ENCODE peak calls at places on chromosomes 5 and 9, in seven cellular contexts. One of them, this sample, is unnamed.

GRCh38 chr9:121529237-121529987 is 29.8 kb upstream of the GGTA1 start:
- DNase-seq in stimulated activated CD4-positive, alpha-beta T cell treated with anti-CD3 and anti-CD28 coated beads, Interleukin-15, amount 100 ng/mL, for 24 hours: no peak
- DNase-seq in memory B cell: no peak
- DNase-seq in MV-4-11: peak
- DNase-seq in mucosa of gallbladder: peak
- DNase-seq in NK-92 treated with Interleukin-12 subunit alpha and Interleukin-12 subunit beta, amount 100 ng/mL, for 24 hours: no peak
- DNase-seq in HTR-8/SVneo: peak
- DNase-seq in this sample: no peak

GRCh38 chr9:132769895-132770774 is 99.9 kb downstream of the GTF3C4 start:
- DNase-seq in mucosa of gallbladder: peak
- DNase-seq in stimulated activated CD4-positive, alpha-beta T cell treated with anti-CD3 and anti-CD28 coated beads, Interleukin-15, amount 100 ng/mL, for 24 hours: peak
- DNase-seq in NK-92 treated with Interleukin-12 subunit alpha and Interleukin-12 subunit beta, amount 100 ng/mL, for 24 hours: no peak
- DNase-seq in MV-4-11: peak
- DNase-seq in HTR-8/SVneo: peak
- DNase-seq in memory B cell: peak
- DNase-seq in this sample: peak

GRCh38 chr5:105501315-105501714 is 1938.7 kb upstream of the NUDT12 start:
- DNase-seq in memory B cell: no peak
- DNase-seq in stimulated activated CD4-positive, alpha-beta T cell treated with anti-CD3 and anti-CD28 coated beads, Interleukin-15, amount 100 ng/mL, for 24 hours: no peak
- DNase-seq in mucosa of gallbladder: no peak
- DNase-seq in NK-92 treated with Interleukin-12 subunit alpha and Interleukin-12 subunit beta, amount 100 ng/mL, for 24 hours: no peak
- DNase-seq in MV-4-11: no peak
- DNase-seq in HTR-8/SVneo: no peak
- DNase-seq in this sample: no peak

GRCh38 chr5:114999176-114999575 is 170.5 kb downstream of the TRIM36 start:
- DNase-seq in mucosa of gallbladder: no peak
- DNase-seq in MV-4-11: no peak
- DNase-seq in NK-92 treated with Interleukin-12 subunit alpha and Interleukin-12 subunit beta, amount 100 ng/mL, for 24 hours: no peak
- DNase-seq in HTR-8/SVneo: no peak
- DNase-seq in stimulated activated CD4-positive, alpha-beta T cell treated with anti-CD3 and anti-CD28 coated beads, Interleukin-15, amount 100 ng/mL, for 24 hours: no peak
- DNase-seq in memory B cell: no peak
- DNase-seq in this sample: no peak

GRCh38 chr5:71862661-71863060 is 143.6 kb downstream of the CARTPT start:
- DNase-seq in HTR-8/SVneo: no peak
- DNase-seq in NK-92 treated with Interleukin-12 subunit alpha and Interleukin-12 subunit beta, amount 100 ng/mL, for 24 hours: no peak
- DNase-seq in memory B cell: no peak
- DNase-seq in mucosa of gallbladder: no peak
- DNase-seq in stimulated activated CD4-positive, alpha-beta T cell treated with anti-CD3 and anti-CD28 coated beads, Interleukin-15, amount 100 ng/mL, for 24 hours: no peak
- DNase-seq in MV-4-11: no peak
- DNase-seq in this sample: no peak

GRCh38 chr9:87518702-87519335 is 21.2 kb downstream of the DAPK1 start:
- DNase-seq in mucosa of gallbladder: peak
- DNase-seq in stimulated activated CD4-positive, alpha-beta T cell treated with anti-CD3 and anti-CD28 coated beads, Interleukin-15, amount 100 ng/mL, for 24 hours: no peak
- DNase-seq in HTR-8/SVneo: no peak
- DNase-seq in MV-4-11: peak
- DNase-seq in NK-92 treated with Interleukin-12 subunit alpha and Interleukin-12 subunit beta, amount 100 ng/mL, for 24 hours: no peak
- DNase-seq in memory B cell: no peak
- DNase-seq in this sample: no peak

GRCh38 chr5:116075117-116075910 is 9.5 kb upstream of the COMMD10 start:
- DNase-seq in mucosa of gallbladder: no peak
- DNase-seq in stimulated activated CD4-positive, alpha-beta T cell treated with anti-CD3 and anti-CD28 coated beads, Interleukin-15, amount 100 ng/mL, for 24 hours: peak
- DNase-seq in HTR-8/SVneo: no peak
- DNase-seq in memory B cell: no peak
- DNase-seq in MV-4-11: peak
- DNase-seq in NK-92 treated with Interleukin-12 subunit alpha and Interleukin-12 subunit beta, amount 100 ng/mL, for 24 hours: no peak
- DNase-seq in this sample: no peak

GRCh38 chr5:144187699-144188294 is 17.1 kb downstream of the KCTD16 start:
- DNase-seq in memory B cell: peak
- DNase-seq in stimulated activated CD4-positive, alpha-beta T cell treated with anti-CD3 and anti-CD28 coated beads, Interleukin-15, amount 100 ng/mL, for 24 hours: peak
- DNase-seq in HTR-8/SVneo: peak
- DNase-seq in NK-92 treated with Interleukin-12 subunit alpha and Interleukin-12 subunit beta, amount 100 ng/mL, for 24 hours: peak
- DNase-seq in mucosa of gallbladder: peak
- DNase-seq in MV-4-11: peak
- DNase-seq in this sample: no peak

GRCh38 chr5:141319699-141320098 is 885 bp downstream of the TAF7 start:
- DNase-seq in memory B cell: no peak
- DNase-seq in stimulated activated CD4-positive, alpha-beta T cell treated with anti-CD3 and anti-CD28 coated beads, Interleukin-15, amount 100 ng/mL, for 24 hours: no peak
- DNase-seq in mucosa of gallbladder: no peak
- DNase-seq in MV-4-11: no peak
- DNase-seq in NK-92 treated with Interleukin-12 subunit alpha and Interleukin-12 subunit beta, amount 100 ng/mL, for 24 hours: no peak
- DNase-seq in HTR-8/SVneo: no peak
- DNase-seq in this sample: no peak

GRCh38 chr9:125137200-125137599 is 6.1 kb downstream of the SCAI start:
- DNase-seq in memory B cell: no peak
- DNase-seq in MV-4-11: no peak
- DNase-seq in HTR-8/SVneo: peak
- DNase-seq in mucosa of gallbladder: no peak
- DNase-seq in NK-92 treated with Interleukin-12 subunit alpha and Interleukin-12 subunit beta, amount 100 ng/mL, for 24 hours: no peak
- DNase-seq in stimulated activated CD4-positive, alpha-beta T cell treated with anti-CD3 and anti-CD28 coated beads, Interleukin-15, amount 100 ng/mL, for 24 hours: no peak
- DNase-seq in this sample: no peak

GRCh38 chr9:134043531-134043988 is 18.3 kb downstream of the BRD3OS start:
- DNase-seq in MV-4-11: no peak
- DNase-seq in HTR-8/SVneo: no peak
- DNase-seq in memory B cell: no peak
- DNase-seq in stimulated activated CD4-positive, alpha-beta T cell treated with anti-CD3 and anti-CD28 coated beads, Interleukin-15, amount 100 ng/mL, for 24 hours: no peak
- DNase-seq in NK-92 treated with Interleukin-12 subunit alpha and Interleukin-12 subunit beta, amount 100 ng/mL, for 24 hours: no peak
- DNase-seq in mucosa of gallbladder: no peak
- DNase-seq in this sample: no peak

GRCh38 chr9:123401879-123402513 is 46.0 kb downstream of the CRB2 start:
- DNase-seq in memory B cell: no peak
- DNase-seq in MV-4-11: peak
- DNase-seq in mucosa of gallbladder: no peak
- DNase-seq in HTR-8/SVneo: peak
- DNase-seq in NK-92 treated with Interleukin-12 subunit alpha and Interleukin-12 subunit beta, amount 100 ng/mL, for 24 hours: no peak
- DNase-seq in stimulated activated CD4-positive, alpha-beta T cell treated with anti-CD3 and anti-CD28 coated beads, Interleukin-15, amount 100 ng/mL, for 24 hours: peak
- DNase-seq in this sample: peak

GRCh38 chr5:18882162-18882561 is 1105.8 kb downstream of the CDH18 start:
- DNase-seq in HTR-8/SVneo: no peak
- DNase-seq in MV-4-11: no peak
- DNase-seq in memory B cell: no peak
- DNase-seq in stimulated activated CD4-positive, alpha-beta T cell treated with anti-CD3 and anti-CD28 coated beads, Interleukin-15, amount 100 ng/mL, for 24 hours: no peak
- DNase-seq in mucosa of gallbladder: no peak
- DNase-seq in NK-92 treated with Interleukin-12 subunit alpha and Interleukin-12 subunit beta, amount 100 ng/mL, for 24 hours: no peak
- DNase-seq in this sample: no peak

GRCh38 chr5:149130932-149131273 is 10.4 kb upstream of the ABLIM3 start:
- DNase-seq in mucosa of gallbladder: no peak
- DNase-seq in MV-4-11: no peak
- DNase-seq in NK-92 treated with Interleukin-12 subunit alpha and Interleukin-12 subunit beta, amount 100 ng/mL, for 24 hours: no peak
- DNase-seq in stimulated activated CD4-positive, alpha-beta T cell treated with anti-CD3 and anti-CD28 coated beads, Interleukin-15, amount 100 ng/mL, for 24 hours: no peak
- DNase-seq in HTR-8/SVneo: no peak
- DNase-seq in memory B cell: no peak
- DNase-seq in this sample: no peak

GRCh38 chr5:59146729-59147128 is 563.9 kb downstream of the RAB3C start:
- DNase-seq in mucosa of gallbladder: no peak
- DNase-seq in MV-4-11: no peak
- DNase-seq in NK-92 treated with Interleukin-12 subunit alpha and Interleukin-12 subunit beta, amount 100 ng/mL, for 24 hours: no peak
- DNase-seq in stimulated activated CD4-positive, alpha-beta T cell treated with anti-CD3 and anti-CD28 coated beads, Interleukin-15, amount 100 ng/mL, for 24 hours: no peak
- DNase-seq in HTR-8/SVneo: no peak
- DNase-seq in memory B cell: no peak
- DNase-seq in this sample: no peak

GRCh38 chr5:71757590-71758543 is 38.8 kb downstream of the CARTPT start:
- DNase-seq in memory B cell: no peak
- DNase-seq in stimulated activated CD4-positive, alpha-beta T cell treated with anti-CD3 and anti-CD28 coated beads, Interleukin-15, amount 100 ng/mL, for 24 hours: peak
- DNase-seq in mucosa of gallbladder: peak
- DNase-seq in MV-4-11: peak
- DNase-seq in HTR-8/SVneo: peak
- DNase-seq in NK-92 treated with Interleukin-12 subunit alpha and Interleukin-12 subunit beta, amount 100 ng/mL, for 24 hours: no peak
- DNase-seq in this sample: peak

GRCh38 chr9:77980622-77981021 is 51.0 kb downstream of the GNAQ start:
- DNase-seq in mucosa of gallbladder: no peak
- DNase-seq in HTR-8/SVneo: no peak
- DNase-seq in MV-4-11: no peak
- DNase-seq in stimulated activated CD4-positive, alpha-beta T cell treated with anti-CD3 and anti-CD28 coated beads, Interleukin-15, amount 100 ng/mL, for 24 hours: no peak
- DNase-seq in NK-92 treated with Interleukin-12 subunit alpha and Interleukin-12 subunit beta, amount 100 ng/mL, for 24 hours: no peak
- DNase-seq in memory B cell: no peak
- DNase-seq in this sample: no peak

GRCh38 chr5:24598926-24599325 is 45.9 kb downstream of the CDH10 start:
- DNase-seq in NK-92 treated with Interleukin-12 subunit alpha and Interleukin-12 subunit beta, amount 100 ng/mL, for 24 hours: no peak
- DNase-seq in stimulated activated CD4-positive, alpha-beta T cell treated with anti-CD3 and anti-CD28 coated beads, Interleukin-15, amount 100 ng/mL, for 24 hours: no peak
- DNase-seq in mucosa of gallbladder: no peak
- DNase-seq in HTR-8/SVneo: no peak
- DNase-seq in MV-4-11: no peak
- DNase-seq in memory B cell: no peak
- DNase-seq in this sample: no peak

GRCh38 chr9:106860731-106861584 is 2.0 kb upstream of the ZNF462 start:
- DNase-seq in mucosa of gallbladder: no peak
- DNase-seq in NK-92 treated with Interleukin-12 subunit alpha and Interleukin-12 subunit beta, amount 100 ng/mL, for 24 hours: no peak
- DNase-seq in memory B cell: no peak
- DNase-seq in MV-4-11: no peak
- DNase-seq in HTR-8/SVneo: peak
- DNase-seq in stimulated activated CD4-positive, alpha-beta T cell treated with anti-CD3 and anti-CD28 coated beads, Interleukin-15, amount 100 ng/mL, for 24 hours: no peak
- DNase-seq in this sample: peak

GRCh38 chr9:34170252-34170915 is 8.5 kb upstream of the UBAP1 start:
- DNase-seq in HTR-8/SVneo: no peak
- DNase-seq in MV-4-11: no peak
- DNase-seq in memory B cell: no peak
- DNase-seq in NK-92 treated with Interleukin-12 subunit alpha and Interleukin-12 subunit beta, amount 100 ng/mL, for 24 hours: no peak
- DNase-seq in mucosa of gallbladder: no peak
- DNase-seq in stimulated activated CD4-positive, alpha-beta T cell treated with anti-CD3 and anti-CD28 coated beads, Interleukin-15, amount 100 ng/mL, for 24 hours: no peak
- DNase-seq in this sample: no peak

GRCh38 chr5:23071682-23072081 is 218.5 kb upstream of the CDH12 start:
- DNase-seq in HTR-8/SVneo: no peak
- DNase-seq in MV-4-11: no peak
- DNase-seq in stimulated activated CD4-positive, alpha-beta T cell treated with anti-CD3 and anti-CD28 coated beads, Interleukin-15, amount 100 ng/mL, for 24 hours: no peak
- DNase-seq in mucosa of gallbladder: no peak
- DNase-seq in memory B cell: no peak
- DNase-seq in NK-92 treated with Interleukin-12 subunit alpha and Interleukin-12 subunit beta, amount 100 ng/mL, for 24 hours: no peak
- DNase-seq in this sample: no peak

GRCh38 chr5:160656961-160657570 is 194.9 kb downstream of the ATP10B start:
- DNase-seq in NK-92 treated with Interleukin-12 subunit alpha and Interleukin-12 subunit beta, amount 100 ng/mL, for 24 hours: peak
- DNase-seq in memory B cell: no peak
- DNase-seq in stimulated activated CD4-positive, alpha-beta T cell treated with anti-CD3 and anti-CD28 coated beads, Interleukin-15, amount 100 ng/mL, for 24 hours: no peak
- DNase-seq in MV-4-11: no peak
- DNase-seq in mucosa of gallbladder: no peak
- DNase-seq in HTR-8/SVneo: no peak
- DNase-seq in this sample: no peak

GRCh38 chr5:31809037-31809910 is 170.3 kb downstream of the PDZD2 start:
- DNase-seq in mucosa of gallbladder: peak
- DNase-seq in memory B cell: no peak
- DNase-seq in HTR-8/SVneo: peak
- DNase-seq in NK-92 treated with Interleukin-12 subunit alpha and Interleukin-12 subunit beta, amount 100 ng/mL, for 24 hours: no peak
- DNase-seq in stimulated activated CD4-positive, alpha-beta T cell treated with anti-CD3 and anti-CD28 coated beads, Interleukin-15, amount 100 ng/mL, for 24 hours: peak
- DNase-seq in MV-4-11: peak
- DNase-seq in this sample: peak

GRCh38 chr9:1709347-1709746 is 305.8 kb upstream of the SMARCA2 start:
- DNase-seq in memory B cell: no peak
- DNase-seq in stimulated activated CD4-positive, alpha-beta T cell treated with anti-CD3 and anti-CD28 coated beads, Interleukin-15, amount 100 ng/mL, for 24 hours: peak
- DNase-seq in NK-92 treated with Interleukin-12 subunit alpha and Interleukin-12 subunit beta, amount 100 ng/mL, for 24 hours: no peak
- DNase-seq in HTR-8/SVneo: no peak
- DNase-seq in mucosa of gallbladder: no peak
- DNase-seq in MV-4-11: no peak
- DNase-seq in this sample: no peak

GRCh38 chr9:38415846-38416245 is 8.4 kb downstream of the IGFBPL1 start:
- DNase-seq in mucosa of gallbladder: no peak
- DNase-seq in NK-92 treated with Interleukin-12 subunit alpha and Interleukin-12 subunit beta, amount 100 ng/mL, for 24 hours: no peak
- DNase-seq in MV-4-11: no peak
- DNase-seq in memory B cell: no peak
- DNase-seq in HTR-8/SVneo: no peak
- DNase-seq in stimulated activated CD4-positive, alpha-beta T cell treated with anti-CD3 and anti-CD28 coated beads, Interleukin-15, amount 100 ng/mL, for 24 hours: no peak
- DNase-seq in this sample: no peak

GRCh38 chr9:34443533-34443932 is 14.8 kb downstream of the FAM219A start:
- DNase-seq in MV-4-11: no peak
- DNase-seq in HTR-8/SVneo: no peak
- DNase-seq in NK-92 treated with Interleukin-12 subunit alpha and Interleukin-12 subunit beta, amount 100 ng/mL, for 24 hours: no peak
- DNase-seq in mucosa of gallbladder: no peak
- DNase-seq in stimulated activated CD4-positive, alpha-beta T cell treated with anti-CD3 and anti-CD28 coated beads, Interleukin-15, amount 100 ng/mL, for 24 hours: no peak
- DNase-seq in memory B cell: no peak
- DNase-seq in this sample: no peak

GRCh38 chr5:108753877-108754276 is 6.2 kb downstream of the FER start:
- DNase-seq in mucosa of gallbladder: no peak
- DNase-seq in NK-92 treated with Interleukin-12 subunit alpha and Interleukin-12 subunit beta, amount 100 ng/mL, for 24 hours: no peak
- DNase-seq in memory B cell: no peak
- DNase-seq in stimulated activated CD4-positive, alpha-beta T cell treated with anti-CD3 and anti-CD28 coated beads, Interleukin-15, amount 100 ng/mL, for 24 hours: no peak
- DNase-seq in HTR-8/SVneo: peak
- DNase-seq in MV-4-11: no peak
- DNase-seq in this sample: no peak